ENCODE peak calls at places on chromosomes 5 and 9, in nine cellular contexts. One of them, this sample, is unnamed.

GRCh38 chr9:34375901-34376595 is 650 bp downstream of the MYORG start:
- DNase-seq in GM12865: peak
- DNase-seq in CD4-positive, alpha-beta T cell: peak
- DNase-seq in RWPE1: peak
- DNase-seq in gastrocnemius medialis: peak
- DNase-seq in astrocyte of the spinal cord: peak
- DNase-seq in IMR-90: no peak
- DNase-seq in CD8-positive, alpha-beta T cell: peak
- DNase-seq in upper lobe of right lung: peak
- DNase-seq in this sample: no peak

GRCh38 chr5:33985447-33985846 is 954 bp upstream of the SLC45A2 start:
- DNase-seq in IMR-90: no peak
- DNase-seq in upper lobe of right lung: no peak
- DNase-seq in GM12865: no peak
- DNase-seq in gastrocnemius medialis: no peak
- DNase-seq in astrocyte of the spinal cord: no peak
- DNase-seq in CD4-positive, alpha-beta T cell: no peak
- DNase-seq in CD8-positive, alpha-beta T cell: no peak
- DNase-seq in RWPE1: no peak
- DNase-seq in this sample: no peak

GRCh38 chr5:76386360-76386759 is 16.7 kb upstream of the IQGAP2 start:
- DNase-seq in CD8-positive, alpha-beta T cell: no peak
- DNase-seq in upper lobe of right lung: peak
- DNase-seq in astrocyte of the spinal cord: no peak
- DNase-seq in IMR-90: no peak
- DNase-seq in CD4-positive, alpha-beta T cell: no peak
- DNase-seq in gastrocnemius medialis: no peak
- DNase-seq in GM12865: no peak
- DNase-seq in RWPE1: no peak
- DNase-seq in this sample: no peak

GRCh38 chr9:16509946-16510504 is 360.4 kb downstream of the BNC2 start:
- DNase-seq in upper lobe of right lung: no peak
- DNase-seq in astrocyte of the spinal cord: peak
- DNase-seq in CD4-positive, alpha-beta T cell: no peak
- DNase-seq in RWPE1: no peak
- DNase-seq in IMR-90: peak
- DNase-seq in CD8-positive, alpha-beta T cell: no peak
- DNase-seq in GM12865: peak
- DNase-seq in gastrocnemius medialis: no peak
- DNase-seq in this sample: no peak

GRCh38 chr9:90793729-90794128 is 7.9 kb upstream of the SYK start:
- DNase-seq in CD4-positive, alpha-beta T cell: no peak
- DNase-seq in IMR-90: no peak
- DNase-seq in CD8-positive, alpha-beta T cell: no peak
- DNase-seq in upper lobe of right lung: no peak
- DNase-seq in GM12865: peak
- DNase-seq in astrocyte of the spinal cord: no peak
- DNase-seq in RWPE1: no peak
- DNase-seq in gastrocnemius medialis: no peak
- DNase-seq in this sample: no peak

GRCh38 chr9:121780177-121780576 is 128.7 kb downstream of the DAB2IP start:
- DNase-seq in gastrocnemius medialis: peak
- DNase-seq in CD8-positive, alpha-beta T cell: no peak
- DNase-seq in GM12865: no peak
- DNase-seq in CD4-positive, alpha-beta T cell: no peak
- DNase-seq in upper lobe of right lung: no peak
- DNase-seq in RWPE1: no peak
- DNase-seq in IMR-90: no peak
- DNase-seq in astrocyte of the spinal cord: no peak
- DNase-seq in this sample: no peak

GRCh38 chr9:132742821-132743311 is 72.6 kb downstream of the GTF3C4 start:
- DNase-seq in GM12865: no peak
- DNase-seq in astrocyte of the spinal cord: no peak
- DNase-seq in upper lobe of right lung: peak
- DNase-seq in IMR-90: no peak
- DNase-seq in CD4-positive, alpha-beta T cell: no peak
- DNase-seq in CD8-positive, alpha-beta T cell: no peak
- DNase-seq in gastrocnemius medialis: no peak
- DNase-seq in RWPE1: no peak
- DNase-seq in this sample: no peak

GRCh38 chr9:129867138-129868032 is 32.1 kb downstream of the USP20 start:
- DNase-seq in IMR-90: no peak
- DNase-seq in gastrocnemius medialis: no peak
- DNase-seq in CD8-positive, alpha-beta T cell: peak
- DNase-seq in CD4-positive, alpha-beta T cell: no peak
- DNase-seq in RWPE1: no peak
- DNase-seq in astrocyte of the spinal cord: no peak
- DNase-seq in GM12865: no peak
- DNase-seq in upper lobe of right lung: no peak
- DNase-seq in this sample: no peak

GRCh38 chr9:33721674-33722358 is 73.5 kb upstream of the PRSS3 start:
- DNase-seq in IMR-90: peak
- DNase-seq in RWPE1: peak
- DNase-seq in GM12865: peak
- DNase-seq in CD4-positive, alpha-beta T cell: peak
- DNase-seq in gastrocnemius medialis: peak
- DNase-seq in upper lobe of right lung: peak
- DNase-seq in astrocyte of the spinal cord: peak
- DNase-seq in CD8-positive, alpha-beta T cell: peak
- DNase-seq in this sample: peak

GRCh38 chr9:114362394-114362793 is 25.4 kb downstream of the AKNA start:
- DNase-seq in CD4-positive, alpha-beta T cell: no peak
- DNase-seq in gastrocnemius medialis: no peak
- DNase-seq in astrocyte of the spinal cord: no peak
- DNase-seq in upper lobe of right lung: peak
- DNase-seq in CD8-positive, alpha-beta T cell: no peak
- DNase-seq in IMR-90: no peak
- DNase-seq in RWPE1: no peak
- DNase-seq in GM12865: no peak
- DNase-seq in this sample: no peak

GRCh38 chr9:38208206-38208901 is 139.3 kb upstream of the SHB start:
- DNase-seq in CD8-positive, alpha-beta T cell: no peak
- DNase-seq in IMR-90: no peak
- DNase-seq in astrocyte of the spinal cord: no peak
- DNase-seq in GM12865: peak
- DNase-seq in RWPE1: no peak
- DNase-seq in upper lobe of right lung: no peak
- DNase-seq in gastrocnemius medialis: no peak
- DNase-seq in CD4-positive, alpha-beta T cell: no peak
- DNase-seq in this sample: no peak

GRCh38 chr5:138372225-138372624 is 19.7 kb downstream of the KDM3B start:
- DNase-seq in gastrocnemius medialis: no peak
- DNase-seq in upper lobe of right lung: no peak
- DNase-seq in CD8-positive, alpha-beta T cell: no peak
- DNase-seq in IMR-90: no peak
- DNase-seq in GM12865: peak
- DNase-seq in CD4-positive, alpha-beta T cell: no peak
- DNase-seq in astrocyte of the spinal cord: no peak
- DNase-seq in RWPE1: no peak
- DNase-seq in this sample: no peak

GRCh38 chr5:128062172-128062746 is 21.3 kb upstream of the SLC12A2 start:
- DNase-seq in GM12865: no peak
- DNase-seq in gastrocnemius medialis: no peak
- DNase-seq in RWPE1: peak
- DNase-seq in upper lobe of right lung: no peak
- DNase-seq in CD4-positive, alpha-beta T cell: no peak
- DNase-seq in CD8-positive, alpha-beta T cell: no peak
- DNase-seq in IMR-90: peak
- DNase-seq in astrocyte of the spinal cord: peak
- DNase-seq in this sample: no peak

GRCh38 chr9:16559418-16560188 is 310.9 kb downstream of the BNC2 start:
- DNase-seq in gastrocnemius medialis: no peak
- DNase-seq in astrocyte of the spinal cord: no peak
- DNase-seq in IMR-90: no peak
- DNase-seq in CD4-positive, alpha-beta T cell: no peak
- DNase-seq in RWPE1: no peak
- DNase-seq in upper lobe of right lung: no peak
- DNase-seq in GM12865: peak
- DNase-seq in CD8-positive, alpha-beta T cell: no peak
- DNase-seq in this sample: no peak

GRCh38 chr9:81969971-81970370 is 18.6 kb upstream of the SPATA31D1 start:
- DNase-seq in astrocyte of the spinal cord: peak
- DNase-seq in CD8-positive, alpha-beta T cell: no peak
- DNase-seq in CD4-positive, alpha-beta T cell: no peak
- DNase-seq in RWPE1: peak
- DNase-seq in IMR-90: peak
- DNase-seq in upper lobe of right lung: no peak
- DNase-seq in GM12865: no peak
- DNase-seq in gastrocnemius medialis: no peak
- DNase-seq in this sample: no peak

GRCh38 chr5:52788505-52788821 is 747 bp downstream of the ITGA1 start:
- DNase-seq in CD4-positive, alpha-beta T cell: no peak
- DNase-seq in RWPE1: peak
- DNase-seq in CD8-positive, alpha-beta T cell: no peak
- DNase-seq in gastrocnemius medialis: no peak
- DNase-seq in GM12865: no peak
- DNase-seq in IMR-90: no peak
- DNase-seq in upper lobe of right lung: no peak
- DNase-seq in astrocyte of the spinal cord: no peak
- DNase-seq in this sample: no peak

GRCh38 chr5:96687812-96688453 is 25.8 kb downstream of the CAST start:
- DNase-seq in CD8-positive, alpha-beta T cell: no peak
- DNase-seq in IMR-90: peak
- DNase-seq in RWPE1: peak
- DNase-seq in upper lobe of right lung: no peak
- DNase-seq in GM12865: peak
- DNase-seq in gastrocnemius medialis: no peak
- DNase-seq in CD4-positive, alpha-beta T cell: no peak
- DNase-seq in astrocyte of the spinal cord: peak
- DNase-seq in this sample: no peak

GRCh38 chr5:116576043-116576713 is 1.6 kb upstream of the SEMA6A start:
- DNase-seq in RWPE1: peak
- DNase-seq in astrocyte of the spinal cord: peak
- DNase-seq in CD4-positive, alpha-beta T cell: no peak
- DNase-seq in gastrocnemius medialis: no peak
- DNase-seq in GM12865: peak
- DNase-seq in upper lobe of right lung: peak
- DNase-seq in IMR-90: peak
- DNase-seq in CD8-positive, alpha-beta T cell: no peak
- DNase-seq in this sample: peak

GRCh38 chr5:107248065-107248695 is 422.6 kb downstream of the EFNA5 start:
- DNase-seq in astrocyte of the spinal cord: peak
- DNase-seq in CD8-positive, alpha-beta T cell: no peak
- DNase-seq in GM12865: peak
- DNase-seq in IMR-90: peak
- DNase-seq in CD4-positive, alpha-beta T cell: no peak
- DNase-seq in upper lobe of right lung: no peak
- DNase-seq in RWPE1: peak
- DNase-seq in gastrocnemius medialis: peak
- DNase-seq in this sample: no peak

DNA sequence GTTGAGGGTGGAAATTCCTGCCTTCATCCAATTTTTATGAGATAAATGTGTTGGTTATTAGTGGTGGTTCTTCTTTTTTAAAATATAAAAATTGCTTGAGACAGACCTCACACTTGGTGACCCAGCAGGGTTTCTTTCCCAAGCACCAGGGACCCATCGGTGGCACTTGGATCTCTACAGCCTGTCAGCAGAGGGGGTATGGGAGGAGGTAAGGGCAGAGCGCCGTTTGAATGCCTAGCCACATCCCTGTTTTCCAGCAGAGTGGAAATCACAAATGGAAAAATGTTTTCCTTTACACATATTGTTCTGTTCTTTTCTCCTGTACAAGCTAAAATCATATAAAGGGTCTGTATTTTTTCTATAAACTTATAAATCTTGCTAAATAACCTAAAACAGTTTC is 248.0 kb downstream of the NR3C1 start:
- DNase-seq in CD8-positive, alpha-beta T cell: no peak
- DNase-seq in astrocyte of the spinal cord: no peak
- DNase-seq in upper lobe of right lung: no peak
- DNase-seq in gastrocnemius medialis: no peak
- DNase-seq in RWPE1: no peak
- DNase-seq in CD4-positive, alpha-beta T cell: no peak
- DNase-seq in IMR-90: no peak
- DNase-seq in GM12865: no peak
- DNase-seq in this sample: no peak
- TF ChIP-seq CTCF in CD8-positive, alpha-beta T cell: no peak
- TF ChIP-seq CTCF in astrocyte of the spinal cord: no peak
- TF ChIP-seq CTCF in upper lobe of right lung: no peak
- TF ChIP-seq CTCF in gastrocnemius medialis: no peak
- TF ChIP-seq CTCF in RWPE1: no peak
- TF ChIP-seq CTCF in CD4-positive, alpha-beta T cell: no peak
- TF ChIP-seq CTCF in IMR-90: no peak
- TF ChIP-seq CTCF in GM12865: no peak
- TF ChIP-seq CTCF in this sample: no peak

GRCh38 chr5:102418531-102418930 is 80.3 kb downstream of the SLCO6A1 start:
- DNase-seq in CD8-positive, alpha-beta T cell: no peak
- DNase-seq in RWPE1: no peak
- DNase-seq in CD4-positive, alpha-beta T cell: no peak
- DNase-seq in astrocyte of the spinal cord: no peak
- DNase-seq in upper lobe of right lung: no peak
- DNase-seq in gastrocnemius medialis: no peak
- DNase-seq in IMR-90: no peak
- DNase-seq in GM12865: no peak
- DNase-seq in this sample: no peak

GRCh38 chr5:102421647-102422046 is 77.2 kb downstream of the SLCO6A1 start:
- DNase-seq in upper lobe of right lung: no peak
- DNase-seq in astrocyte of the spinal cord: no peak
- DNase-seq in gastrocnemius medialis: no peak
- DNase-seq in CD4-positive, alpha-beta T cell: no peak
- DNase-seq in GM12865: peak
- DNase-seq in IMR-90: no peak
- DNase-seq in RWPE1: no peak
- DNase-seq in CD8-positive, alpha-beta T cell: no peak
- DNase-seq in this sample: no peak
- TF ChIP-seq CTCF in upper lobe of right lung: no peak
- TF ChIP-seq CTCF in astrocyte of the spinal cord: no peak
- TF ChIP-seq CTCF in gastrocnemius medialis: no peak
- TF ChIP-seq CTCF in CD4-positive, alpha-beta T cell: no peak
- TF ChIP-seq CTCF in GM12865: no peak
- TF ChIP-seq CTCF in IMR-90: no peak
- TF ChIP-seq CTCF in RWPE1: no peak
- TF ChIP-seq CTCF in CD8-positive, alpha-beta T cell: no peak
- TF ChIP-seq CTCF in this sample: no peak

GRCh38 chr9:134217431-134218210 is 53.3 kb upstream of the RNU6ATAC start:
- DNase-seq in CD4-positive, alpha-beta T cell: no peak
- DNase-seq in IMR-90: no peak
- DNase-seq in upper lobe of right lung: peak
- DNase-seq in GM12865: peak
- DNase-seq in RWPE1: no peak
- DNase-seq in CD8-positive, alpha-beta T cell: no peak
- DNase-seq in astrocyte of the spinal cord: no peak
- DNase-seq in gastrocnemius medialis: no peak
- DNase-seq in this sample: no peak
- TF ChIP-seq CTCF in CD4-positive, alpha-beta T cell: no peak
- TF ChIP-seq CTCF in IMR-90: peak
- TF ChIP-seq CTCF in upper lobe of right lung: no peak
- TF ChIP-seq CTCF in GM12865: peak
- TF ChIP-seq CTCF in RWPE1: no peak
- TF ChIP-seq CTCF in CD8-positive, alpha-beta T cell: no peak
- TF ChIP-seq CTCF in astrocyte of the spinal cord: peak
- TF ChIP-seq CTCF in gastrocnemius medialis: peak
- TF ChIP-seq CTCF in this sample: no peak

DNA sequence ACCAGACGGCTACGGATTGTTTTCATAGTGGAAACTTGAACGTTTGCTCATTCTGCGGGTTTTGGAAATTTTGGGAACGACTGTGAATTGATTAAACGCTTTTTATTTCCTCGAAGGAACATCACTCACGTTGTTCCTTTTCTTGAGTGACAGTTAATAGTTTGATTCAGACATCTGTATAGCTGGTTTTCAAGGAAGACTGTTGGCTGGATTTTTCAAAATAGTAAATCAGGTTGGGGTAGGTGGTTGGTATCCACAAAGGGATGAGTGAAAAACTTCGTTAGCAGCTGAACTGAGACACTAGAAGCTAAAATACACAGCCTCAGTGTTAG is 1.1 kb downstream of the TGFBR1 start:
- DNase-seq in CD8-positive, alpha-beta T cell: no peak
- DNase-seq in CD4-positive, alpha-beta T cell: no peak
- DNase-seq in astrocyte of the spinal cord: no peak
- DNase-seq in gastrocnemius medialis: no peak
- DNase-seq in IMR-90: no peak
- DNase-seq in GM12865: no peak
- DNase-seq in upper lobe of right lung: no peak
- DNase-seq in RWPE1: no peak
- DNase-seq in this sample: no peak
- TF ChIP-seq CTCF in CD8-positive, alpha-beta T cell: no peak
- TF ChIP-seq CTCF in CD4-positive, alpha-beta T cell: no peak
- TF ChIP-seq CTCF in astrocyte of the spinal cord: no peak
- TF ChIP-seq CTCF in gastrocnemius medialis: no peak
- TF ChIP-seq CTCF in IMR-90: no peak
- TF ChIP-seq CTCF in GM12865: no peak
- TF ChIP-seq CTCF in upper lobe of right lung: no peak
- TF ChIP-seq CTCF in RWPE1: no peak
- TF ChIP-seq CTCF in this sample: no peak

This sample was measured in mesothelial cell of epicardium.